ENCODE peak calls at places on chromosomes 11 and 22, in eight cellular contexts. S is endothelial cell of umbilical vein, F is GM23338, D is thyroid gland, J is hepatocyte, T is spleen, C is Caco-2, W is lower lobe of right lung. O is an unnamed sample. For H3K4me1 and H3K36me3, the result is how much of the 10 kb centered on the place peaks cover.

GRCh38 chr11:125365196-125365931 is 130.7 kb downstream of the FEZ1 start:
- DNase-seq in S (no peak), F (no peak), D (no peak), J (no peak), T (no peak), C (no peak), W (no peak), O (no peak)

GRCh38 chr11:32255876-32256275 is 165.0 kb downstream of the RCN1 start:
- DNase-seq in S (no peak), F (no peak), D (no peak), J (peak), T (no peak), C (no peak), W (no peak), O (no peak)

GRCh38 chr11:84886344-84886743 is 740.8 kb downstream of the DLG2 start:
- DNase-seq in S (no peak), F (no peak), D (no peak), J (no peak), T (no peak), C (no peak), W (no peak), O (no peak)

GRCh38 chr11:38791346-38791961 is 2193.4 kb upstream of the RAG2 start:
- DNase-seq in S (peak), F (peak), D (no peak), J (peak), T (no peak), C (peak), W (no peak), O (no peak)

GRCh38 chr11:85551881-85552280 is 75.3 kb downstream of the DLG2 start:
- DNase-seq in S (no peak), F (no peak), D (no peak), J (no peak), T (no peak), C (no peak), W (no peak), O (no peak)

GRCh38 chr11:32713496-32713895 is 81.0 kb downstream of the CCDC73 start:
- DNase-seq in S (no peak), F (peak), D (no peak), J (peak), T (no peak), C (peak), W (no peak), O (no peak)

GRCh38 chr11:102007567-102008437 is 39.4 kb upstream of the CFAP300 start:
- DNase-seq in S (peak), F (peak), D (peak), J (peak), T (no peak), C (peak), W (no peak), O (no peak)

GRCh38 chr11:67644472-67645418 is 5.2 kb upstream of the TBX10 start:
- DNase-seq in S (no peak), F (peak), D (no peak), J (peak), T (no peak), C (peak), W (no peak), O (peak)

GRCh38 chr22:25746012-25746373 is 4.0 kb downstream of the MYO18B start:
- DNase-seq in S (peak), F (no peak), D (no peak), J (no peak), T (no peak), C (no peak), W (no peak), O (no peak)

GRCh38 chr11:59678118-59678812 is 9.4 kb upstream of the PATL1 start:
- DNase-seq in S (no peak), F (no peak), D (no peak), J (no peak), T (no peak), C (no peak), W (no peak), O (no peak)

GRCh38 chr11:65858354-65859133 is 564 bp upstream of the CFL1 start:
- DNase-seq in S (no peak), F (no peak), D (no peak), J (no peak), T (peak), C (no peak), W (no peak), O (no peak)

GRCh38 chr11:44572431-44572830 is 7.0 kb downstream of the CD82 start:
- DNase-seq in S (no peak), F (no peak), D (no peak), J (no peak), T (peak), C (no peak), W (no peak), O (no peak)

GRCh38 chr22:22720201-22720723 is 75.8 kb downstream of the GGTLC2 start:
- DNase-seq in S (peak), F (peak), D (no peak), J (peak), T (no peak), C (peak), W (no peak), O (no peak)

GRCh38 chr22:21866821-21867527 is 471 bp downstream of the MAPK1 start:
- DNase-seq in S (no peak), F (peak), D (peak), J (peak), T (no peak), C (no peak), W (peak), O (peak)

GRCh38 chr11:19513253-19513652 is 199.4 kb upstream of the NAV2 start:
- DNase-seq in S (no peak), F (no peak), D (no peak), J (no peak), T (no peak), C (no peak), W (no peak), O (no peak)

GRCh38 chr11:110711776-110712642 is at the start of gene ARHGAP20:
- DNase-seq in S (peak), F (peak), D (peak), J (peak), T (peak), C (peak), W (peak), O (peak)

GRCh38 chr11:72643547-72643946 is 30.7 kb downstream of the PDE2A start:
- DNase-seq in S (no peak), F (no peak), D (no peak), J (no peak), T (no peak), C (no peak), W (no peak), O (no peak)

GRCh38 chr22:24516301-24516737 is 21.2 kb downstream of the UPB1 start:
- DNase-seq in S (no peak), F (peak), D (peak), J (peak), T (no peak), C (no peak), W (no peak), O (no peak)

GRCh38 chr11:6321356-6321755 is 1.1 kb upstream of the CAVIN3 start:
- DNase-seq in S (no peak), F (no peak), D (no peak), J (no peak), T (no peak), C (no peak), W (no peak), O (no peak)

GRCh38 chr11:75653532-75653931 is 15.3 kb downstream of the MAP6 start:
- DNase-seq in S (no peak), F (no peak), D (no peak), J (no peak), T (no peak), C (no peak), W (no peak), O (no peak)

GRCh38 chr11:85961930-85962363 is 106.8 kb downstream of the CCDC83 start:
- DNase-seq in S (peak), F (no peak), D (no peak), J (no peak), T (no peak), C (no peak), W (no peak), O (no peak)

GRCh38 chr11:130721736-130722135 is 194.5 kb downstream of the SNX19 start:
- DNase-seq in S (peak), F (no peak), D (no peak), J (no peak), T (no peak), C (no peak), W (no peak), O (no peak)

GRCh38 chr11:120974466-120974865 is 49.4 kb upstream of the TBCEL start:
- DNase-seq in S (no peak), F (no peak), D (no peak), J (no peak), T (no peak), C (no peak), W (no peak), O (no peak)

GRCh38 chr11:116519499-116519898 is 253.3 kb downstream of the BUD13 start:
- DNase-seq in S (no peak), F (no peak), D (no peak), J (no peak), T (no peak), C (no peak), W (no peak), O (no peak)

GRCh38 chr11:87036756-87037449 is 831 bp upstream of the TMEM135 start:
- DNase-seq in S (no peak), F (peak), D (no peak), J (no peak), T (no peak), C (peak), W (no peak), O (no peak)

GRCh38 chr22:38724926-38725571 is 19.3 kb downstream of the GTPBP1 start:
- DNase-seq in S (peak), F (peak), D (no peak), J (peak), T (peak), C (peak), W (no peak), O (no peak)

GRCh38 chr11:103586756-103587155 is 449.7 kb upstream of the DDI1 start:
- DNase-seq in S (peak), F (no peak), D (no peak), J (no peak), T (no peak), C (no peak), W (no peak), O (no peak)

GRCh38 chr11:115612331-115612730 is 108.1 kb upstream of the CADM1 start:
- DNase-seq in S (no peak), F (peak), D (no peak), J (no peak), T (no peak), C (no peak), W (no peak), O (no peak)

GRCh38 chr11:117875397-117876048 is 935 bp downstream of the FXYD6 start:
- DNase-seq in S (no peak), F (peak), D (no peak), J (no peak), T (no peak), C (no peak), W (no peak), O (no peak)

GRCh38 chr22:42188808-42189447 is 58.3 kb upstream of the CYP2D6 start:
- DNase-seq in S (no peak), F (no peak), D (no peak), J (peak), T (no peak), C (no peak), W (no peak), O (no peak)

GRCh38 chr22:34055525-34056200 is 135.4 kb upstream of the LARGE1 start:
- DNase-seq in S (no peak), F (peak), D (no peak), J (peak), T (no peak), C (peak), W (no peak), O (no peak)

GRCh38 chr11:9874466-9874865 is 210.6 kb downstream of the SWAP70 start:
- DNase-seq in S (no peak), F (no peak), D (no peak), J (no peak), T (no peak), C (no peak), W (no peak), O (no peak)

GRCh38 chr11:35082322-35083180 is 56.4 kb upstream of the CD44 start:
- DNase-seq in S (no peak), F (peak), D (peak), J (peak), T (peak), C (peak), W (peak), O (peak)

GRCh38 chr22:26406118-26406517 is 22.9 kb upstream of the ASPHD2 start:
- DNase-seq in S (no peak), F (peak), D (no peak), J (no peak), T (no peak), C (no peak), W (no peak), O (no peak)

GRCh38 chr11:200224-201003 is 6.8 kb downstream of the BET1L start:
- DNase-seq in S (no peak), F (peak), D (no peak), J (no peak), T (peak), C (no peak), W (peak), O (peak)
- TF ChIP-seq CTCF in S (no peak), F (peak), D (no peak), J (no peak), T (no peak), C (no peak), W (no peak), O (no peak)

GRCh38 chr11:73999581-74000306 is 9.1 kb downstream of the UCP3 start:
- DNase-seq in S (no peak), F (no peak), D (peak), J (no peak), T (peak), C (no peak), W (no peak), O (no peak)
- H3K4me1 ChIP-seq in S (under half), F (under half), D (under half), J (under half), T (under half), C (under half), W (under half), O (under half)

GRCh38 chr11:60858731-60859464 is 3.1 kb upstream of the PTGDR2 start:
- DNase-seq in S (no peak), F (no peak), D (no peak), J (no peak), T (peak), C (no peak), W (no peak), O (no peak)
- H3K36me3 ChIP-seq in S (under half), F (under half), D (under half), J (under half), T (under half), C (under half), W (under half), O (under half)

GRCh38 chr22:45397806-45398205 is 15.6 kb downstream of the SMC1B start:
- DNase-seq in S (no peak), F (no peak), D (no peak), J (no peak), T (no peak), C (no peak), W (no peak), O (no peak)
- TF ChIP-seq CTCF in S (peak), F (peak), D (no peak), J (peak), T (no peak), C (no peak), W (no peak), O (no peak)

GRCh38 chr11:2307733-2308331 is 6.0 kb downstream of the TSPAN32 start:
- DNase-seq in S (no peak), F (no peak), D (no peak), J (no peak), T (peak), C (no peak), W (no peak), O (no peak)

GRCh38 chr11:2310786-2311455 is 9.1 kb downstream of the TSPAN32 start:
- DNase-seq in S (no peak), F (no peak), D (no peak), J (no peak), T (peak), C (no peak), W (no peak), O (peak)

GRCh38 chr11:2308713-2309112 is 6.9 kb downstream of the TSPAN32 start:
- DNase-seq in S (no peak), F (no peak), D (no peak), J (no peak), T (peak), C (no peak), W (no peak), O (no peak)

GRCh38 chr11:2310073-2310785 is 8.4 kb downstream of the TSPAN32 start:
- DNase-seq in S (no peak), F (no peak), D (no peak), J (no peak), T (peak), C (no peak), W (no peak), O (peak)

DNA sequence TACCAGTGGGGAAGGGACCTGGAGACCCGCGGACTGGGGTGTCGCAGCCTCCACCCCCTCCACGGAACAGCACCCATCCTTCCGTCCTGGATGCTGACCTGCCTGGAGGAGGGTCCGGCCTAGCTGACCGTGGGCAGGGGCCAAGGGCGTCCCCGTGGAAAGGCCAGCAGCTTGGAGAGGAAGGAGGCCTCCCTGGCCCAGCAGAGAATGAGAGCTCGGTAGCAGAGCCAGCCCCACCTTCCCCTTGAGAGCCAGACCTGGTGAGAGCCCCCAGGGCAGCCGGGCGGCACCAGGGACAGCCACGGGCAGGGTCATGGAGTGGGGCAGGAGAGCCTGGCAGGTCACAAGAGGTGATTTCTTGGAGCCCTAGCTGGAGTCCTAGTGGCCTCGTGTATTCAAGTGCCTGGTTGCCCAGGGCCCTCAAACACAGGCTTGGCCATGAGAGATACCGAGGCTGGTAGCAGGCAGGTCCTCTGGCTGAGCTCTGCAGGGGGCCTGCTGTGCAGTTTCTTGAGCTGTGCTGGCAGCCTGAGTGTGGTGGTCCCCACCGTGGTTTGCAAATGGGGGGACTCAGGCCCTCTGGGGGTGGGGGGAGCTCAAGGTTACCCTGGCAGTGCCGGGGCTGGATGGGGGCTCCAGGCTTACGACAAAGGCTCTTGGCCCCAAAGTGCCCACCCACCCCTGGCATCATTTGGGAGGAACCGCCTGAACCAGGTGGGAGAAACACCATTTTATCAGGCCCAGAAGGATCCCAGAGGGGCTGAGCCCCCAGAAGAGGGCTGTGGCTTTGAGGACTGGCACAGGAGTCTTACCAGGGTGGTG is 7.6 kb downstream of the TSPAN32 start:
- DNase-seq in S (no peak), F (no peak), D (no peak), J (no peak), T (no peak), C (no peak), W (no peak), O (peak)
- H3K4me1 ChIP-seq in S (under half), F (under half), D (under half), J (under half), T (half or more), C (under half), W (under half), O (under half)

O was measured in upper lobe of right lung.